ENCODE peak calls at places on chromosomes 11 and 22, in seven cellular contexts. X, R, Z, K, G, T and J are unnamed samples.

GRCh38 chr11:45924927-45925326 is 2.5 kb downstream of the LARGE2 start:
- DNase-seq in K (no peak), Z (no peak), X (no peak), T (no peak), G (no peak), R (no peak), J (no peak)

GRCh38 chr22:40057652-40058051 is 62.9 kb downstream of the FAM83F start:
- DNase-seq in T (no peak), Z (no peak), K (no peak), G (no peak), R (no peak), X (no peak), J (no peak)

GRCh38 chr11:92322225-92322624 is 97.6 kb downstream of the FAT3 start:
- DNase-seq in K (no peak), R (no peak), T (peak; percentile 74), G (no peak), Z (peak; percentile 71), X (no peak), J (no peak)

GRCh38 chr11:62600367-62601113 is 1.1 kb downstream of the MTA2 start:
- DNase-seq in X (no peak), K (no peak), T (no peak), R (no peak), Z (no peak), G (no peak), J (no peak)

GRCh38 chr22:40436460-40437431 is 66.4 kb downstream of the SGSM3 start:
- DNase-seq in Z (peak; percentile 63), K (no peak), G (no peak), X (peak; percentile 23), R (peak; percentile 56), T (peak; percentile 51), J (peak; percentile 47)

GRCh38 chr11:117921456-117921855 is 7.7 kb downstream of the TMPRSS13 start:
- DNase-seq in K (no peak), Z (no peak), X (no peak), T (no peak), R (no peak), G (no peak), J (no peak)

GRCh38 chr11:131511794-131512193 is 141.4 kb downstream of the NTM start:
- DNase-seq in R (no peak), Z (no peak), G (no peak), T (no peak), K (no peak), X (no peak), J (no peak)

GRCh38 chr11:71251761-71252433 is 480 bp downstream of the SHANK2 start:
- DNase-seq in T (no peak), G (no peak), Z (no peak), X (no peak), K (no peak), R (no peak), J (no peak)

GRCh38 chr11:27213232-27213660 is 149.8 kb downstream of the CCDC34 start:
- DNase-seq in R (no peak), K (peak; percentile 80), T (peak; percentile 95), X (peak; percentile 91), Z (peak; percentile 97), G (no peak), J (peak; percentile 81)

GRCh38 chr11:124917115-124917637 is 1.9 kb upstream of the HEPN1 start:
- DNase-seq in T (peak; percentile 36), R (peak; percentile 92), K (no peak), Z (peak; percentile 28), X (no peak), G (no peak), J (no peak)

GRCh38 chr11:72223615-72224586 is 666 bp upstream of the INPPL1 start:
- DNase-seq in G (peak; percentile 77), Z (peak; percentile 72), R (peak; percentile 44), T (peak; percentile 77), K (no peak), X (no peak), J (no peak)

GRCh38 chr11:5690736-5691135 is 1.1 kb downstream of the TRIM22 start:
- DNase-seq in K (no peak), T (no peak), Z (peak; percentile 41), R (no peak), X (peak; percentile 16), G (no peak), J (no peak)

GRCh38 chr11:116360542-116360941 is 412.2 kb downstream of the BUD13 start:
- DNase-seq in Z (no peak), R (no peak), K (no peak), X (no peak), G (no peak), T (no peak), J (no peak)

GRCh38 chr11:62710001-62710345 is 2.5 kb downstream of the GNG3 start:
- DNase-seq in Z (no peak), T (peak; percentile 60), K (no peak), X (no peak), G (no peak), R (no peak), J (no peak)

GRCh38 chr11:10303558-10304363 is 1.1 kb upstream of the ADM start:
- DNase-seq in T (peak; percentile 90), K (no peak), X (no peak), Z (peak; percentile 41), G (peak; percentile 43), R (peak; percentile 43), J (no peak)

GRCh38 chr22:36510966-36511881 is 4.4 kb upstream of the FOXRED2 start:
- DNase-seq in R (no peak), T (peak; percentile 53), Z (peak; percentile 44), G (no peak), X (no peak), K (no peak), J (peak; percentile 50)

GRCh38 chr11:108751444-108751843 is 86.6 kb downstream of the DDX10 start:
- DNase-seq in R (no peak), X (no peak), T (no peak), K (no peak), Z (no peak), G (no peak), J (no peak)

GRCh38 chr11:79157738-79158137 is 283.1 kb downstream of the TENM4 start:
- DNase-seq in X (no peak), K (no peak), T (no peak), Z (no peak), R (no peak), G (no peak), J (no peak)

GRCh38 chr11:8768625-8769333 is 86.2 kb downstream of the RPL27A start:
- DNase-seq in R (no peak), X (peak; percentile 89), G (no peak), K (peak; percentile 63), T (peak; percentile 91), Z (peak; percentile 89), J (no peak)

GRCh38 chr11:126317681-126318641 is 14.1 kb downstream of the DCPS start:
- DNase-seq in T (peak; percentile 78), G (no peak), Z (peak; percentile 91), R (peak; percentile 43), K (peak; percentile 53), X (peak; percentile 68), J (no peak)

GRCh38 chr11:21514298-21514697 is 678.6 kb upstream of the ANO5 start:
- DNase-seq in Z (no peak), R (no peak), G (no peak), K (no peak), X (no peak), T (no peak), J (no peak)

GRCh38 chr22:30262917-30263741 is 3.5 kb downstream of the OSM start:
- DNase-seq in X (no peak), T (peak; percentile 68), Z (peak; percentile 57), G (peak; percentile 84), R (peak; percentile 71), K (no peak), J (no peak)

GRCh38 chr11:75639752-75640151 is 29.1 kb downstream of the MAP6 start:
- DNase-seq in G (no peak), Z (peak; percentile 70), K (no peak), T (peak; percentile 18), X (peak; percentile 20), R (peak; percentile 86), J (peak; percentile 41)

GRCh38 chr11:64675417-64676252 is 47.4 kb downstream of the NRXN2 start:
- DNase-seq in G (no peak), Z (peak; percentile 78), K (peak; percentile 47), X (no peak), T (peak; percentile 82), R (peak; percentile 66), J (peak; percentile 92)

GRCh38 chr11:130165601-130166456 is 6.2 kb downstream of the ST14 start:
- DNase-seq in K (no peak), G (no peak), T (no peak), X (no peak), R (no peak), Z (no peak), J (no peak)

GRCh38 chr11:72864692-72865655 is 50.8 kb downstream of the ATG16L2 start:
- DNase-seq in Z (peak; percentile 80), K (no peak), R (no peak), X (no peak), T (peak; percentile 70), G (no peak), J (no peak)

GRCh38 chr22:40719599-40719998 is 40.3 kb downstream of the MCHR1 start:
- DNase-seq in Z (no peak), X (no peak), T (no peak), K (no peak), R (no peak), G (no peak), J (no peak)

GRCh38 chr11:130726647-130727046 is 189.6 kb downstream of the SNX19 start:
- DNase-seq in X (no peak), K (no peak), R (no peak), G (no peak), T (no peak), Z (no peak), J (no peak)

GRCh38 chr11:31240340-31240904 is 129.1 kb downstream of the DCDC1 start:
- DNase-seq in T (peak; percentile 27), G (no peak), K (no peak), X (no peak), Z (peak; percentile 47), R (peak; percentile 58), J (no peak)

GRCh38 chr11:29612423-29612822 is 404.4 kb downstream of the KCNA4 start:
- DNase-seq in R (no peak), Z (no peak), X (no peak), T (no peak), G (no peak), K (no peak), J (no peak)

GRCh38 chr22:23105919-23106853 is 35.6 kb downstream of the RSPH14 start:
- DNase-seq in X (no peak), T (no peak), K (no peak), G (no peak), Z (no peak), R (no peak), J (no peak)

GRCh38 chr11:90241414-90241813 is 18.6 kb upstream of the CHORDC1 start:
- DNase-seq in T (no peak), Z (no peak), G (no peak), K (no peak), X (no peak), R (no peak), J (no peak)

GRCh38 chr11:4551346-4551979 is 6.5 kb downstream of the OR52M1 start:
- DNase-seq in X (no peak), K (no peak), Z (no peak), R (no peak), T (peak; percentile 4), G (no peak), J (no peak)

GRCh38 chr11:35483131-35483800 is 42.1 kb downstream of the PAMR1 start:
- DNase-seq in G (no peak), X (no peak), T (peak; percentile 89), Z (peak; percentile 80), R (no peak), K (peak; percentile 42), J (no peak)